ENCODE peak calls at places on chromosome 20, in five cellular contexts. T is transverse colon, U is sigmoid colon, E is spleen, L is HCT116. B is an unnamed sample.

GRCh38 chr20:17936791-17937687 is 31.6 kb downstream of the SNX5 start:
- DNase-seq in T (peak), U (peak), E (no peak), L (no peak), B (no peak)

GRCh38 chr20:1215386-1216170 is 10.3 kb upstream of the RAD21L1 start:
- DNase-seq in T (no peak), U (no peak), E (no peak), L (no peak), B (no peak)

GRCh38 chr20:31308535-31309162 is at the start of gene DEFB116:
- DNase-seq in T (no peak), U (no peak), E (no peak), L (no peak), B (no peak)

GRCh38 chr20:63016514-63017075 is 9.8 kb upstream of the BHLHE23 start:
- DNase-seq in T (no peak), U (no peak), E (peak), L (no peak), B (no peak)

GRCh38 chr20:55251170-55251569 is 754.1 kb downstream of the CBLN4 start:
- DNase-seq in T (no peak), U (no peak), E (no peak), L (no peak), B (no peak)

GRCh38 chr20:41476013-41476441 is 109.4 kb upstream of the EMILIN3 start:
- DNase-seq in T (peak), U (no peak), E (no peak), L (no peak), B (no peak)

GRCh38 chr20:50717974-50718761 is 13.2 kb upstream of the PARD6B start:
- DNase-seq in T (no peak), U (peak), E (no peak), L (no peak), B (peak)

GRCh38 chr20:63457737-63458136 is 14.7 kb downstream of the KCNQ2 start:
- DNase-seq in T (no peak), U (no peak), E (peak), L (no peak), B (no peak)

GRCh38 chr20:53942121-53942816 is 128.1 kb downstream of the BCAS1 start:
- DNase-seq in T (no peak), U (no peak), E (no peak), L (no peak), B (no peak)

GRCh38 chr20:9480066-9480465 is 34.3 kb upstream of the LAMP5 start:
- DNase-seq in T (no peak), U (no peak), E (no peak), L (no peak), B (no peak)

DNA sequence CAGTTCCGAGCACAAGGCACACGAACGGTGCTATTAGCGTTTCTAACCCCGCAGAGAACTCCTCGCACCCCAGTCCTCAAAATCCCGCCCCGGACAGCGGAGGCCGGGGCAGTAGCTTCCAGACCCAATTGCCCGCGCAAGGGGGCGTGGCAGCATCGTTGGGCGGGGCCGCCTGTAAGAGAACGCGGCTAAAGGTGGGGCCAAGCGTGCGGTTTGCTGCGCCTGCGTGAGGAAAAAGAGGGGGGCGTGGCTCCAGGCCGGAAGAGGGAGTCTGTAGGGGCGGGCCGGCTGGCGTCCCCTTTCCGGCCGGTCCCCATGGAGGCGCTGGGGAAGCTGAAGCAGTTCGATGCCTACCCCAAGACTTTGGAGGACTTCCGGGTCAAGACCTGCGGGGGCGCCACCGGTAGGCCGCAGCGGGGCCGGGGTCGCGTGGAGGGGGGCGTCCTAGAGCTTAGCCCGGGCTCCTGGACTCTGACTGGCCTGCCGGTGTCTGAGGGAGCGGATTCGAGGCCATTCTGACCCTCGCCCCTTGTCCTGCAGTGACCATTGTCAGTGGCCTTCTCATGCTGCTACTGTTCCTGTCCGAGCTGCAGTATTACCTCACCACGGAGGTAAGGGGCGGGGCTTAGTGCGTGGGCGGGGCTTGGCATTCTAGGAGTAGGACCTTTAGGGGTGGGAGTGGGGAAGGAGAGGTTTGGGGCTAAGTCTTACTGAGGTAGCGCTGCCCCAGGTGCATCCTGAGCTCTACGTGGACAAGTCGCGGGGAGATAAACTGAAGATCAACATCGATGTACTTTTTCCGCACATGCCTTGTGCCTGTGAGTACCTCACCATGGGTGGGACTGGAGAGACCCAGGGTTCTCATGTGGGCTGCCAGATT is at the start of gene ERGIC3:
- DNase-seq in T (peak), U (peak), E (peak), L (peak), B (peak)
- TF ChIP-seq POLR2A in T (peak), U (no peak), E (no peak), L (peak), B (peak)

GRCh38 chr20:13644010-13644409 is 5.3 kb upstream of the TASP1 start:
- DNase-seq in T (no peak), U (no peak), E (no peak), L (no peak), B (no peak)

GRCh38 chr20:13638162-13638495 is 603 bp downstream of the TASP1 start:
- DNase-seq in T (peak), U (no peak), E (no peak), L (no peak), B (no peak)

GRCh38 chr20:13638496-13639477 is at the start of gene TASP1:
- DNase-seq in T (peak), U (peak), E (peak), L (peak), B (peak)
- TF ChIP-seq POLR2A in T (peak), U (peak), E (peak), L (peak), B (peak)

GRCh38 chr20:58094160-58094559 is 134.3 kb downstream of the ANKRD60 start:
- DNase-seq in T (no peak), U (no peak), E (no peak), L (no peak), B (no peak)

GRCh38 chr20:58096880-58097813 is 131.3 kb downstream of the ANKRD60 start:
- DNase-seq in T (no peak), U (no peak), E (no peak), L (no peak), B (no peak)

GRCh38 chr20:58092871-58093270 is 135.6 kb downstream of the ANKRD60 start:
- DNase-seq in T (no peak), U (no peak), E (no peak), L (no peak), B (peak)

GRCh38 chr20:58092353-58092752 is 136.1 kb downstream of the ANKRD60 start:
- DNase-seq in T (no peak), U (no peak), E (no peak), L (no peak), B (no peak)

GRCh38 chr20:58094698-58095097 is 133.8 kb downstream of the ANKRD60 start:
- DNase-seq in T (no peak), U (no peak), E (no peak), L (no peak), B (no peak)
- TF ChIP-seq POLR2A in T (no peak), U (no peak), E (no peak), L (no peak), B (no peak)

DNA sequence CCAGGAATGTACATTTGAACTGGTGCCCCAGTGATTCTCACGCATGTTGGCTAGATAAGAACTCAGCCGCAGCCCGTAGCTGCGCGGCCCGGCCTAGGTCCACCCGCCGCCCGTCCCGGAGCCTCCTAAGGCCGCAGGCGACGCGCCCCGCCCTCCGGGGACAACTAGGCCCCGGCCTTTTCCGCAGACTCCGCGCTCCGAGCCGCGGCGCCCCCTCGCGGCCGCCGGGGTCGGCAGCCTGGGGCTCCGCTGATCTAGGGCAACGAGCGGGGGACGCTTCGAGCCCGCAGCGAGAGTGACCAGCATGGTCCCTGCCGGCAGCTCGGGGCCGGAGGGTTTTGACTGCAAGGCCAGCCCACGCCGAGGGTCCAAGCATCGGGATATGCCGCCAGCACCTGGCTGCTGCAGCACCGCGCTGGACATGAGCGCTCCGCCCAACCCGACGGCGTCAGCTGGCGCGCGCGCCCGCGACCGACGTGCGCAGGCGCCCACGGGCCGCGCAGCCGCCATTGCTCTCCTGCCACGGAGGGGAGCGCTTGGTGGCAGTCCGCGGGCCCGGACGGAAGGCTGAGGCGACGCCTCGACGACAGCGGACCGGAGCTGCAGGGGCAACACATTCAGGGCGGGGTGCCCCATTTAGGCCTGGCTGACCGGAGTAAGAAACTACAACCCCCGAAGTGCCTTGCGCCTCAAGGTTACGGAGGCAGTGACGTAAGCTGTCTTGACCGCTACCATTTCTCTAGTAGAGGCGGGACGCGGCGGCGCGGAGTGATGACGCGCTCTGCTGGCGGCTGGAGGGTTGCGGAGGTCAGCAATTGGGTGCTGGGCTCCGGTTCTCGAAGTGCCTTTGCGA is at the start of gene AP5S1:
- DNase-seq in T (peak), U (peak), E (peak), L (peak), B (peak)
- TF ChIP-seq POLR2A in T (peak), U (peak), E (peak), L (peak), B (peak)

GRCh38 chr20:20089018-20089417 is 36.7 kb downstream of the CFAP61 start:
- DNase-seq in T (no peak), U (no peak), E (no peak), L (no peak), B (no peak)
- TF ChIP-seq POLR2A in T (no peak), U (no peak), E (no peak), L (no peak), B (no peak)

GRCh38 chr20:56760610-56761009 is 131.5 kb downstream of the TFAP2C start:
- DNase-seq in T (no peak), U (no peak), E (no peak), L (no peak), B (no peak)
- TF ChIP-seq POLR2A in T (no peak), U (no peak), E (no peak), L (no peak), B (no peak)

B was measured in Peyer's patch.